ENCODE peak calls at places on chromosomes 5 and 9, in four cellular contexts. M is OCI-LY7; J is CD4-positive, alpha-beta memory T cell; W is colonic mucosa. L is an unnamed sample.
A peak's percentile ranks its signal among the peaks of the same experiment; 100 is the strongest.

GRCh38 chr5:111394580-111394979 is 117.8 kb downstream of the STARD4 start:
- DNase-seq in M (no peak), W (no peak), J (no peak), L (no peak)

GRCh38 chr5:98031926-98032325 is 741.5 kb upstream of the RGMB start:
- DNase-seq in W (no peak), J (no peak), M (no peak), L (no peak)

GRCh38 chr9:128282500-128282899 is 6.4 kb downstream of the SWI5 start:
- DNase-seq in M (no peak), J (no peak), W (no peak), L (no peak)

GRCh38 chr9:123445981-123446610 is 90.1 kb downstream of the CRB2 start:
- DNase-seq in J (no peak), W (no peak), M (no peak), L (no peak)

GRCh38 chr5:124743534-124744169 is 2.8 kb downstream of the ZNF608 start:
- DNase-seq in J (no peak), M (peak; percentile 75), W (peak; percentile 56), L (no peak)

GRCh38 chr9:115202960-115203751 is 85.2 kb upstream of the TNC start:
- DNase-seq in M (no peak), J (no peak), W (no peak), L (no peak)

GRCh38 chr9:92188969-92189781 is 74.0 kb upstream of the SPTLC1 start:
- DNase-seq in J (no peak), W (no peak), M (no peak), L (no peak)

GRCh38 chr5:164181604-164182003 is 676.2 kb downstream of the MAT2B start:
- DNase-seq in M (no peak), W (no peak), J (no peak), L (no peak)

GRCh38 chr5:138502521-138502920 is 37.2 kb downstream of the EGR1 start:
- DNase-seq in J (no peak), M (no peak), W (no peak), L (no peak)

GRCh38 chr5:54007822-54008777 is 302.3 kb downstream of the ARL15 start:
- DNase-seq in M (no peak), J (no peak), W (no peak), L (no peak)

GRCh38 chr5:137498736-137499505 is at the start of gene SPOCK1:
- DNase-seq in M (peak; percentile 1), W (peak; percentile 50), J (peak; percentile 35), L (peak; percentile 72)

GRCh38 chr5:77635617-77636422 is 2.7 kb downstream of the OTP start:
- DNase-seq in M (no peak), W (no peak), J (no peak), L (no peak)

GRCh38 chr5:173547579-173547978 is 68.9 kb downstream of the BOD1 start:
- DNase-seq in W (no peak), J (no peak), M (no peak), L (no peak)

GRCh38 chr5:74378464-74378863 is 262.1 kb downstream of the ENC1 start:
- DNase-seq in W (no peak), M (no peak), J (no peak), L (no peak)

GRCh38 chr5:147369742-147370374 is 135.0 kb downstream of the STK32A start:
- DNase-seq in M (no peak), J (no peak), W (no peak), L (no peak)

GRCh38 chr5:6202615-6203365 is 175.6 kb downstream of the MED10 start:
- DNase-seq in W (no peak), M (peak; percentile 68), J (no peak), L (no peak)

GRCh38 chr5:58094031-58094430 is 365.9 kb downstream of the PLK2 start:
- DNase-seq in M (no peak), J (no peak), W (no peak), L (no peak)

GRCh38 chr9:137369911-137370630 is 52.9 kb downstream of the EXD3 start:
- DNase-seq in W (no peak), J (no peak), M (no peak), L (peak; percentile 6)

GRCh38 chr5:150068472-150068871 is 17.9 kb downstream of the CSF1R start:
- DNase-seq in J (no peak), M (no peak), W (no peak), L (no peak)

GRCh38 chr5:51518607-51519006 is 135.4 kb downstream of the ISL1 start:
- DNase-seq in J (no peak), W (no peak), M (no peak), L (no peak)

GRCh38 chr9:33506626-33507370 is 17.3 kb upstream of the ANKRD18B start:
- DNase-seq in W (no peak), J (no peak), M (no peak), L (no peak)

GRCh38 chr9:76026796-76027195 is 136.3 kb downstream of the PCSK5 start:
- DNase-seq in J (no peak), W (no peak), M (no peak), L (no peak)

GRCh38 chr5:31122998-31123950 is 70.2 kb upstream of the CDH6 start:
- DNase-seq in J (no peak), M (no peak), W (no peak), L (no peak)

GRCh38 chr9:14170973-14171596 is 142.9 kb downstream of the NFIB start:
- DNase-seq in M (no peak), J (no peak), W (no peak), L (no peak)

GRCh38 chr9:113150670-113151591 is at the start of gene SLC31A2:
- DNase-seq in J (peak; percentile 83), M (peak; percentile 90), W (peak; percentile 91), L (peak; percentile 87)

GRCh38 chr9:113153599-113153998 is 2.8 kb downstream of the SLC31A2 start:
- DNase-seq in M (no peak), W (no peak), J (no peak), L (no peak)

GRCh38 chr9:113152699-113153098 is 1.9 kb downstream of the SLC31A2 start:
- DNase-seq in M (no peak), W (no peak), J (no peak), L (no peak)

GRCh38 chr9:113154471-113154870 is 3.7 kb downstream of the SLC31A2 start:
- DNase-seq in W (no peak), J (no peak), M (no peak), L (no peak)

DNA sequence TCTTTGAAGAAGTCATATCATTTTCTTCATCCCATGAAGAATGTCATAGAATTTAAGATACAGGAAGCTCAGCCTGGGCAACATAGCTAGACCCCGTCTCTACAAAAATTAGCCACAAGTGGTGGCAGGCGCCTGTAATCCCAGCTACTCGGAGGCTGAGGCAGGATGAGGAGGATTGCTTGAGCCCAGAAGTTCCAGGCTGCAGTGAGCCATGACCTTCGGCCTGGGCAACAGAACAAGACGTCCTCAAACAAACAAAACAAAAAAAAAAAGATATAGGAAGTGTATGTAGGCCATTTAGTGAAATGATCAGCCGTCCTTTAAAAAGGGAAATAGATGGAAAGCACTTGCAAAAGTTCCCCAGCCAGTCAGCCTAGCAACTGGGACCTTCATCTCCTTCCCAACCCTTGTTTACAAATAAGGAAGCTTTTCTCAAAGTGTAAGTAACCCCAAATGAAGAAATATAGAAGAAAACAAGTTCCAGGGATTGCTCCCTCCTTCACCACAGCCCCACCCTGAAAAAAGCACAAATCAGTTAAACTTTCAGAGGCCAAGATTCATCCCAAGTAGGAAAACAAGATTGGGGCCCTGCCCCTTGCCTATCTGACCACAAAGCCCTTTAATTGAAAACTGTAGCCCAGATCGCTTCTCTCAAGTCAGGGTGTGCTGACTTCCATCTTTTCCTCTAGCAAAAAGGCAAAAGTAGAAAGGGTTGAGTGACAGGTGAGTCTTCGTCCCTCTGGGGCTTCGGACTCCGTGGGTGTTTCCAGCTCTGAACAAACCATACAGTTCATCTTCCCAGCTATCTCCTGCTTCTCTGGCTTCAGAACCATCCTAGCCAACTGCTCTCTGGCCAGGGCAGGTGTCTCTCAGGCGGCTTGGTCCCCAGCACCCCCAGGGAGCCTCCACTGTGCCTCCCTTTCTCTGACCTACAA is 1.2 kb downstream of the SLC31A2 start:
- DNase-seq in J (no peak), M (no peak), W (no peak), L (peak; percentile 56)
- H3K9me3 ChIP-seq in J (no peaks in the 10 kb centered on the region), M (no peaks in the 10 kb centered on the region), W (no peaks in the 10 kb centered on the region), L (no peaks in the 10 kb centered on the region)

DNA sequence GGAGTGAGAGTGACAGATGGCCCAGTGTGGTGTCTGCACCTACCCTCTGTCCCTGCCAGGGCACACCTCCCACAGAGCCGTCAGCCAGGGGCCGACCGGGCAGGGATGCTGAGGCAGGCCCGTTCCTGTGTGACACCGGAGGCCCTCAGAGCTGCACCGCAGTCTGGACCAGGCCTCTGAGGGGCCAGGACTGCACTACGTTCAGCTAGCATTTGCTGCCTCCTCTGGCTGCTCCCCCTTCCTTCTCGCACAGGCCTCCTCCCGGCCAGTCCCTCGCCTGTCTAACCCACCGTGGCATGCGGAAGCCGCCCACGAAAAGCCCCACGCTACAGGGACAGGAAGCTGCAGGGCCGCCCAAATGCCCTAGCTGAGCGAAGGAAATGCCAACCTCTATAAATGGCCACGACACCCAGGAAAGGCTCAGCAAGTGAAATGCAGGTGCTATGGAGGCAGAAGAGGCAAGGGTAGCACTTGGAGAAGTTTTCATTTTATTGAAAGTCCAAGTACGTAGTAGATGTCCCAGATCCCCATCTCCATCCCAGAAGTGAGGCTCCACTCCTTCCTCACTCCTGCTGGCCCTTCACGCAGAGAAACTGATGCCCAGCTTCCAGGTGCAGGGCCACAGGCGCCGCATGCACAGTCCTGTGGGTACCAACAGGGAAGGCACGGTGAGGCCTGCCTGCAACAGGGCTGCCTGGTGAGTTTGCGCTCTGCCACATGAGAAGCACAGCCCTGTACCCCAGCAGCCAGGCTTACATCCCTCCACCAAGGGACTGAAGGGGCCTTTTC is 38.7 kb downstream of the MAPK9 start:
- DNase-seq in J (no peak), M (no peak), W (no peak), L (no peak)
- H3K9me3 ChIP-seq in J (peaks cover 4% of the 10 kb centered on the region), M (peaks cover 48% of the 10 kb centered on the region), W (peaks cover 21% of the 10 kb centered on the region), L (no peaks in the 10 kb centered on the region)

DNA sequence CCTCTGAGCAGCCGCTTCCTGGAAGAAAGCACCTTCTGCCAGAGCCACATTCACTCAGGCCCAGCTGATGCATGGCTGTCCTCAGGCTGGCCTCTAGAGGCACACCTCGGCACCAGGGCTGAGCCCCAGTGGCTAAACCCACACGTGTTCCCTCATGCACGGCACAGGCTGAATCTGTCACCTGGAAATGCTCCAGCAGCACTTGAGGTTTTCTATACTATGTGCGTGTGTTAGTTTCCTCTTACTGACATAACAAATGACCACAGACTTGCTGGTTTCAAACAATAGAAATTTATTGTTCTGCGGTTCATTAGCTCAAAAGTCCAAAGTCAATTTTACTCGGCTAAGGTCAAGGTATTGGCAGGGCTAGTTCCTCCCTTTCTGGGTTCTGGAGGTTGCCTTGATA is 141.4 kb downstream of the LRRC70 start:
- DNase-seq in J (no peak), M (peak; percentile 24), W (no peak), L (no peak)
- H3K9me3 ChIP-seq in J (no peaks in the 10 kb centered on the region), M (no peaks in the 10 kb centered on the region), W (no peaks in the 10 kb centered on the region), L (no peaks in the 10 kb centered on the region)

GRCh38 chr5:178986326-178986960 is 8.7 kb downstream of the GRM6 start:
- DNase-seq in W (no peak), M (no peak), J (no peak), L (no peak)

GRCh38 chr5:178981381-178981780 is 13.7 kb downstream of the GRM6 start:
- DNase-seq in M (no peak), J (no peak), W (no peak), L (no peak)

GRCh38 chr5:178982941-178983340 is 12.2 kb downstream of the GRM6 start:
- DNase-seq in J (no peak), M (no peak), W (no peak), L (no peak)

GRCh38 chr5:178984145-178985072 is 10.7 kb downstream of the GRM6 start:
- DNase-seq in J (no peak), M (no peak), W (no peak), L (no peak)

DNA sequence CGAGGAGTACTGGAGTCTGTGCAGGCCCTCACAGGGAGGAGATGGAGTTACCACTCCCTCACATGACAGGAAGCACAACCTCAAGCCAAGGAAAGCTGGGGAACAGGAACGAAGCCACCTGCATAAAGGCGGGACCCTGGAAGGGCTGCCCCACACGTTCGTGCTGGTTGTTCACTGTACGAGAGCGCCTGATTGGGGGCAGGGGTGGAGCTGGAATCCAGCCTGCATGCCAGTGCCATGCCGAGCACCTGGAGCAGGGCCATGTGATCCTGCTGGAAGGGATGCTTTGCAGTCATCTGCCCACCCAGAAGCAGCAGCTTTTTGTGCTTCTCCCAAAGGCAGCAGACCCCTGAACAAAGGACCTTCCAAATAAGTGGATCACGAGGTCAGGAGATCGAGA is 11.4 kb downstream of the GRM6 start:
- DNase-seq in J (no peak), M (no peak), W (no peak), L (no peak)
- H3K9me3 ChIP-seq in J (no peaks in the 10 kb centered on the region), M (no peaks in the 10 kb centered on the region), W (no peaks in the 10 kb centered on the region), L (no peaks in the 10 kb centered on the region)

L was measured in body of pancreas.